ENCODE peak calls at places on chromosome 3, in six cellular contexts. D, W, M, Z, K and F are unnamed samples.
A peak's percentile ranks its signal among the peaks of the same experiment; 100 is the strongest.

GRCh38 chr3:187264051-187264450 is 27.5 kb downstream of the MASP1 start:
- DNase-seq in D (no peak), W (peak; percentile 65), M (no peak), Z (no peak), K (peak; percentile 86), F (no peak)

GRCh38 chr3:161336661-161337060 is 34.7 kb downstream of the SPTSSB start:
- DNase-seq in D (no peak), W (no peak), M (no peak), Z (no peak), K (no peak), F (no peak)

GRCh38 chr3:69197922-69198540 is 75.6 kb upstream of the LMOD3 start:
- DNase-seq in D (no peak), W (no peak), M (no peak), Z (no peak), K (no peak), F (no peak)

GRCh38 chr3:99721633-99722007 is 83.2 kb downstream of the COL8A1 start:
- DNase-seq in D (no peak), W (no peak), M (no peak), Z (no peak), K (peak; percentile 93), F (no peak)

GRCh38 chr3:194592798-194593752 is 40.1 kb downstream of the TMEM44 start:
- DNase-seq in D (no peak), W (peak; percentile 99), M (no peak), Z (peak; percentile 53), K (peak; percentile 100), F (no peak)

GRCh38 chr3:144011251-144011799 is 39.7 kb downstream of the DIPK2A start:
- DNase-seq in D (no peak), W (no peak), M (no peak), Z (no peak), K (peak; percentile 40), F (no peak)

GRCh38 chr3:27568393-27568792 is 84.2 kb upstream of the SLC4A7 start:
- DNase-seq in D (peak; percentile 40), W (peak; percentile 78), M (no peak), Z (peak; percentile 59), K (no peak), F (peak; percentile 70)

GRCh38 chr3:67012564-67012963 is 14.5 kb downstream of the KBTBD8 start:
- DNase-seq in D (no peak), W (no peak), M (no peak), Z (no peak), K (no peak), F (no peak)

GRCh38 chr3:169660709-169661566 is 2.6 kb downstream of the MECOM start:
- DNase-seq in D (no peak), W (peak; percentile 72), M (peak; percentile 27), Z (no peak), K (peak; percentile 29), F (no peak)

GRCh38 chr3:54966979-54967378 is 39.1 kb upstream of the LRTM1 start:
- DNase-seq in D (no peak), W (no peak), M (no peak), Z (no peak), K (no peak), F (no peak)

GRCh38 chr3:58577269-58577821 is at the start of gene FAM107A:
- DNase-seq in D (no peak), W (peak; percentile 80), M (no peak), Z (peak; percentile 67), K (peak; percentile 63), F (no peak)

GRCh38 chr3:86973440-86973839 is 17.5 kb downstream of the VGLL3 start:
- DNase-seq in D (no peak), W (peak; percentile 93), M (no peak), Z (no peak), K (peak; percentile 91), F (no peak)

GRCh38 chr3:100154171-100154570 is 39.9 kb upstream of the FILIP1L start:
- DNase-seq in D (no peak), W (no peak), M (no peak), Z (no peak), K (no peak), F (no peak)

GRCh38 chr3:38334142-38334541 is 12.4 kb upstream of the XYLB start:
- DNase-seq in D (no peak), W (no peak), M (no peak), Z (no peak), K (no peak), F (no peak)

GRCh38 chr3:34284959-34285358 is 486.5 kb downstream of the PDCD6IP start:
- DNase-seq in D (no peak), W (no peak), M (no peak), Z (no peak), K (no peak), F (no peak)

GRCh38 chr3:150751781-150752263 is 11.1 kb downstream of the SIAH2 start:
- DNase-seq in D (no peak), W (no peak), M (no peak), Z (no peak), K (no peak), F (no peak)

GRCh38 chr3:29686889-29687592 is 406.2 kb downstream of the RBMS3 start:
- DNase-seq in D (no peak), W (peak; percentile 88), M (no peak), Z (no peak), K (peak; percentile 91), F (no peak)

GRCh38 chr3:173839859-173840258 is 442.3 kb downstream of the NLGN1 start:
- DNase-seq in D (no peak), W (no peak), M (no peak), Z (no peak), K (no peak), F (no peak)

GRCh38 chr3:169871129-169871886 is 1.6 kb upstream of the LRRC31 start:
- DNase-seq in D (no peak), W (no peak), M (no peak), Z (no peak), K (no peak), F (peak; percentile 68)

GRCh38 chr3:85576091-85576690 is 617.4 kb downstream of the CADM2 start:
- DNase-seq in D (peak; percentile 28), W (peak; percentile 70), M (peak; percentile 48), Z (peak; percentile 68), K (peak; percentile 42), F (no peak)

GRCh38 chr3:21754839-21755238 is 3.8 kb upstream of the ZNF385D start:
- DNase-seq in D (no peak), W (no peak), M (no peak), Z (no peak), K (no peak), F (no peak)

GRCh38 chr3:58004972-58005371 is 3.2 kb upstream of the FLNB start:
- DNase-seq in D (no peak), W (no peak), M (no peak), Z (no peak), K (peak; percentile 84), F (no peak)

GRCh38 chr3:62548806-62549205 is 175.5 kb upstream of the FEZF2 start:
- DNase-seq in D (no peak), W (no peak), M (no peak), Z (no peak), K (no peak), F (no peak)

GRCh38 chr3:185486371-185486770 is 12.5 kb downstream of the TMEM41A start:
- DNase-seq in D (no peak), W (no peak), M (no peak), Z (no peak), K (no peak), F (no peak)

GRCh38 chr3:149653136-149653535 is 4.7 kb downstream of the WWTR1 start:
- DNase-seq in D (no peak), W (no peak), M (no peak), Z (no peak), K (no peak), F (no peak)

GRCh38 chr3:128576290-128576689 is 74.3 kb downstream of the RPN1 start:
- DNase-seq in D (no peak), W (no peak), M (no peak), Z (no peak), K (no peak), F (no peak)
- H3K27me3 ChIP-seq in D (peaks cover 11% of the 10 kb centered on the region), W (no peaks in the 10 kb centered on the region), M (no peaks in the 10 kb centered on the region), Z (peaks cover 23% of the 10 kb centered on the region), K (peaks cover 11% of the 10 kb centered on the region), F (peaks cover 11% of the 10 kb centered on the region)

GRCh38 chr3:190076601-190077444 is 43.9 kb downstream of the P3H2 start:
- DNase-seq in D (no peak), W (peak; percentile 94), M (peak; percentile 78), Z (no peak), K (peak; percentile 99), F (no peak)

GRCh38 chr3:190076138-190076537 is 44.6 kb downstream of the P3H2 start:
- DNase-seq in D (no peak), W (peak; percentile 44), M (no peak), Z (no peak), K (peak; percentile 63), F (no peak)

GRCh38 chr3:190074817-190075216 is 45.9 kb downstream of the P3H2 start:
- DNase-seq in D (no peak), W (no peak), M (no peak), Z (no peak), K (no peak), F (no peak)

GRCh38 chr3:190081387-190081786 is 39.3 kb downstream of the P3H2 start:
- DNase-seq in D (no peak), W (no peak), M (no peak), Z (no peak), K (no peak), F (no peak)

DNA sequence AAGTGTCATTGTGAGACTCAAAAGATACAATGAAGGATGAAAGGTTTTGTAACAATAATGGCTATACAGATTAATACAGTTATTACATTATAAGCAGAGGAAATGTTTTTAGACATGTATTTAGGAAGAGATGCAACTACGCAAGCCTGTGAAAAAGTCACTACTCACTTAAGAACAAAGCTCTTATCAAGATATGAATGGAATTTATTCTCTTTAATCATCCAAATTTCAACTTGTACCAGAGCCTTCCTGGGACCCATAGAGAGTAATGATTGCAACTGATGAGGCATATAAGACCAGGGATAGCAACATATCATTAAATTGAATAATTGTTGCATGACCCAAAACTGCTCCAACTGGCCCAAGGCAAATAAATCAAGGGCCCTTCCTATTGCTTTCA is 43.1 kb downstream of the P3H2 start:
- DNase-seq in D (no peak), W (no peak), M (no peak), Z (no peak), K (peak; percentile 78), F (no peak)
- H3K4me3 ChIP-seq in D (no peak overlapping the region), W (no peak overlapping the region), M (no peak overlapping the region), Z (no peak overlapping the region), K (no peak overlapping the region), F (no peak overlapping the region)

GRCh38 chr3:15317164-15317477 is 15.3 kb downstream of the SH3BP5 start:
- DNase-seq in D (peak; percentile 55), W (peak; percentile 64), M (no peak), Z (peak; percentile 58), K (peak; percentile 88), F (no peak)

GRCh38 chr3:15313461-15313860 is 18.9 kb downstream of the SH3BP5 start:
- DNase-seq in D (no peak), W (no peak), M (no peak), Z (no peak), K (no peak), F (peak; percentile 82)

GRCh38 chr3:15312550-15312949 is 19.8 kb downstream of the SH3BP5 start:
- DNase-seq in D (no peak), W (no peak), M (no peak), Z (no peak), K (no peak), F (no peak)

GRCh38 chr3:15315003-15315402 is 17.4 kb downstream of the SH3BP5 start:
- DNase-seq in D (no peak), W (no peak), M (no peak), Z (no peak), K (peak; percentile 86), F (no peak)

GRCh38 chr3:15314276-15314675 is 18.1 kb downstream of the SH3BP5 start:
- DNase-seq in D (no peak), W (no peak), M (no peak), Z (no peak), K (no peak), F (no peak)
- H3K27ac ChIP-seq in D (peak overlapping the region; percentile 89), W (no peak overlapping the region), M (no peak overlapping the region), Z (peak overlapping the region; percentile 72), K (no peak overlapping the region), F (no peak overlapping the region)

GRCh38 chr3:46893146-46893748 is 15.7 kb downstream of the PTH1R start:
- DNase-seq in D (no peak), W (peak; percentile 31), M (no peak), Z (no peak), K (no peak), F (no peak)
- H3K27me3 ChIP-seq in D (no peaks in the 10 kb centered on the region), W (no peaks in the 10 kb centered on the region), M (peaks cover 21% of the 10 kb centered on the region), Z (peaks cover 6% of the 10 kb centered on the region), K (peaks cover 8% of the 10 kb centered on the region), F (peaks cover 1% of the 10 kb centered on the region)